ENCODE peak calls at places on chromosomes 4 and X, in eight cellular contexts. One of them, this sample, is unnamed.

GRCh38 chrX:23327104-23327503 is 7.5 kb upstream of the PTCHD1 start:
- DNase-seq in hypothalamus: no peak
- DNase-seq in KBM-7: no peak
- DNase-seq in AG04449: no peak
- DNase-seq in epithelial cell of esophagus: peak
- DNase-seq in NCI-H146: no peak
- DNase-seq in lower leg skin: no peak
- DNase-seq in endothelial cell of umbilical vein: no peak
- DNase-seq in this sample: no peak

GRCh38 chr4:89134775-89135319 is 23.5 kb downstream of the TIGD2 start:
- DNase-seq in AG04449: peak
- DNase-seq in KBM-7: no peak
- DNase-seq in endothelial cell of umbilical vein: peak
- DNase-seq in epithelial cell of esophagus: peak
- DNase-seq in lower leg skin: no peak
- DNase-seq in hypothalamus: no peak
- DNase-seq in NCI-H146: no peak
- DNase-seq in this sample: no peak

GRCh38 chr4:4860381-4860802 is 927 bp downstream of the MSX1 start:
- DNase-seq in endothelial cell of umbilical vein: peak
- DNase-seq in KBM-7: peak
- DNase-seq in NCI-H146: no peak
- DNase-seq in epithelial cell of esophagus: no peak
- DNase-seq in lower leg skin: no peak
- DNase-seq in hypothalamus: no peak
- DNase-seq in AG04449: no peak
- DNase-seq in this sample: no peak

GRCh38 chrX:137427061-137427778 is 138.7 kb upstream of the ZIC3 start:
- DNase-seq in lower leg skin: no peak
- DNase-seq in AG04449: no peak
- DNase-seq in hypothalamus: no peak
- DNase-seq in KBM-7: no peak
- DNase-seq in endothelial cell of umbilical vein: no peak
- DNase-seq in epithelial cell of esophagus: no peak
- DNase-seq in NCI-H146: no peak
- DNase-seq in this sample: no peak

GRCh38 chr4:108080752-108081151 is 88.0 kb downstream of the LEF1 start:
- DNase-seq in epithelial cell of esophagus: no peak
- DNase-seq in KBM-7: no peak
- DNase-seq in hypothalamus: no peak
- DNase-seq in AG04449: no peak
- DNase-seq in NCI-H146: no peak
- DNase-seq in lower leg skin: no peak
- DNase-seq in endothelial cell of umbilical vein: no peak
- DNase-seq in this sample: no peak

GRCh38 chrX:7055386-7056137 is 92.0 kb upstream of the STS start:
- DNase-seq in lower leg skin: no peak
- DNase-seq in epithelial cell of esophagus: no peak
- DNase-seq in endothelial cell of umbilical vein: no peak
- DNase-seq in AG04449: no peak
- DNase-seq in KBM-7: no peak
- DNase-seq in hypothalamus: no peak
- DNase-seq in NCI-H146: no peak
- DNase-seq in this sample: no peak

GRCh38 chrX:39418936-39419659 is 617.8 kb downstream of the MID1IP1 start:
- DNase-seq in hypothalamus: no peak
- DNase-seq in endothelial cell of umbilical vein: peak
- DNase-seq in KBM-7: no peak
- DNase-seq in AG04449: no peak
- DNase-seq in lower leg skin: no peak
- DNase-seq in NCI-H146: no peak
- DNase-seq in epithelial cell of esophagus: no peak
- DNase-seq in this sample: no peak

GRCh38 chr4:171035909-171036308 is 777.3 kb upstream of the GALNTL6 start:
- DNase-seq in endothelial cell of umbilical vein: no peak
- DNase-seq in lower leg skin: no peak
- DNase-seq in hypothalamus: no peak
- DNase-seq in KBM-7: peak
- DNase-seq in epithelial cell of esophagus: no peak
- DNase-seq in AG04449: no peak
- DNase-seq in NCI-H146: no peak
- DNase-seq in this sample: no peak

GRCh38 chr4:138200236-138200590 is 41.9 kb downstream of the SLC7A11 start:
- DNase-seq in KBM-7: no peak
- DNase-seq in lower leg skin: no peak
- DNase-seq in epithelial cell of esophagus: no peak
- DNase-seq in AG04449: no peak
- DNase-seq in endothelial cell of umbilical vein: no peak
- DNase-seq in hypothalamus: no peak
- DNase-seq in NCI-H146: no peak
- DNase-seq in this sample: no peak

GRCh38 chr4:141350122-141350904 is 129.6 kb downstream of the ZNF330 start:
- DNase-seq in hypothalamus: no peak
- DNase-seq in epithelial cell of esophagus: peak
- DNase-seq in KBM-7: no peak
- DNase-seq in NCI-H146: peak
- DNase-seq in lower leg skin: no peak
- DNase-seq in endothelial cell of umbilical vein: peak
- DNase-seq in AG04449: peak
- DNase-seq in this sample: no peak

GRCh38 chrX:5876984-5877655 is 351.5 kb downstream of the NLGN4X start:
- DNase-seq in NCI-H146: peak
- DNase-seq in lower leg skin: no peak
- DNase-seq in epithelial cell of esophagus: peak
- DNase-seq in endothelial cell of umbilical vein: no peak
- DNase-seq in KBM-7: peak
- DNase-seq in hypothalamus: no peak
- DNase-seq in AG04449: no peak
- DNase-seq in this sample: no peak

GRCh38 chrX:111581086-111581485 is 69.6 kb downstream of the SERTM2 start:
- DNase-seq in lower leg skin: no peak
- DNase-seq in epithelial cell of esophagus: no peak
- DNase-seq in AG04449: no peak
- DNase-seq in endothelial cell of umbilical vein: no peak
- DNase-seq in hypothalamus: no peak
- DNase-seq in KBM-7: no peak
- DNase-seq in NCI-H146: no peak
- DNase-seq in this sample: no peak

GRCh38 chrX:72712094-72712755 is 1.9 kb downstream of the PHKA1 start:
- DNase-seq in KBM-7: peak
- DNase-seq in endothelial cell of umbilical vein: peak
- DNase-seq in hypothalamus: no peak
- DNase-seq in epithelial cell of esophagus: no peak
- DNase-seq in lower leg skin: no peak
- DNase-seq in AG04449: no peak
- DNase-seq in NCI-H146: no peak
- DNase-seq in this sample: no peak

GRCh38 chrX:9312922-9313867 is 151.7 kb upstream of the TBL1X start:
- DNase-seq in epithelial cell of esophagus: peak
- DNase-seq in AG04449: no peak
- DNase-seq in NCI-H146: peak
- DNase-seq in hypothalamus: no peak
- DNase-seq in endothelial cell of umbilical vein: peak
- DNase-seq in KBM-7: peak
- DNase-seq in lower leg skin: peak
- DNase-seq in this sample: no peak

GRCh38 chr4:4256799-4257198 is 8.8 kb upstream of the TMEM128 start:
- DNase-seq in AG04449: no peak
- DNase-seq in lower leg skin: no peak
- DNase-seq in NCI-H146: peak
- DNase-seq in KBM-7: no peak
- DNase-seq in epithelial cell of esophagus: no peak
- DNase-seq in endothelial cell of umbilical vein: no peak
- DNase-seq in hypothalamus: no peak
- DNase-seq in this sample: no peak

GRCh38 chr4:16131293-16131692 is 47.5 kb upstream of the PROM1 start:
- DNase-seq in endothelial cell of umbilical vein: no peak
- DNase-seq in AG04449: no peak
- DNase-seq in lower leg skin: no peak
- DNase-seq in epithelial cell of esophagus: no peak
- DNase-seq in KBM-7: no peak
- DNase-seq in NCI-H146: no peak
- DNase-seq in hypothalamus: no peak
- DNase-seq in this sample: no peak